ENCODE peak calls at places on chromosome 18, in seven cellular contexts. One of them, this sample, is unnamed.
A peak's percentile ranks its signal among the peaks of the same experiment; 100 is the strongest.

GRCh38 chr18:45688834-45689233 is 35.1 kb upstream of the SLC14A1 start:
- DNase-seq in lung: no peak
- DNase-seq in astrocyte: no peak
- DNase-seq in Panc1: no peak
- DNase-seq in tibial artery: no peak
- DNase-seq in coronary artery: peak; percentile 24
- DNase-seq in A549: no peak
- DNase-seq in this sample: no peak

GRCh38 chr18:32549248-32549842 is 78.7 kb upstream of the GAREM1 start:
- DNase-seq in astrocyte: peak; percentile 9
- DNase-seq in lung: peak; percentile 40
- DNase-seq in coronary artery: no peak
- DNase-seq in tibial artery: no peak
- DNase-seq in Panc1: no peak
- DNase-seq in A549: peak; percentile 46
- DNase-seq in this sample: peak; percentile 60

GRCh38 chr18:49668583-49669290 is 106.9 kb downstream of the LIPG start:
- DNase-seq in Panc1: no peak
- DNase-seq in lung: no peak
- DNase-seq in astrocyte: peak; percentile 66
- DNase-seq in tibial artery: no peak
- DNase-seq in A549: no peak
- DNase-seq in coronary artery: no peak
- DNase-seq in this sample: peak; percentile 43

GRCh38 chr18:33578371-33579146 is 540 bp downstream of the ASXL3 start:
- DNase-seq in coronary artery: peak; percentile 76
- DNase-seq in tibial artery: peak; percentile 65
- DNase-seq in lung: no peak
- DNase-seq in astrocyte: peak; percentile 3
- DNase-seq in A549: no peak
- DNase-seq in Panc1: no peak
- DNase-seq in this sample: peak; percentile 66

GRCh38 chr18:69885841-69886531 is 61.7 kb downstream of the CD226 start:
- DNase-seq in tibial artery: no peak
- DNase-seq in astrocyte: no peak
- DNase-seq in A549: no peak
- DNase-seq in Panc1: no peak
- DNase-seq in lung: no peak
- DNase-seq in coronary artery: no peak
- DNase-seq in this sample: no peak

GRCh38 chr18:8174758-8175157 is 434.5 kb upstream of the RAB12 start:
- DNase-seq in A549: no peak
- DNase-seq in lung: no peak
- DNase-seq in Panc1: no peak
- DNase-seq in coronary artery: no peak
- DNase-seq in astrocyte: no peak
- DNase-seq in tibial artery: no peak
- DNase-seq in this sample: no peak

GRCh38 chr18:46563317-46563716 is 93.7 kb downstream of the LOXHD1 start:
- DNase-seq in coronary artery: no peak
- DNase-seq in A549: no peak
- DNase-seq in tibial artery: no peak
- DNase-seq in astrocyte: no peak
- DNase-seq in lung: no peak
- DNase-seq in Panc1: no peak
- DNase-seq in this sample: no peak

GRCh38 chr18:56214706-56215105 is 423.7 kb downstream of the TXNL1 start:
- DNase-seq in Panc1: no peak
- DNase-seq in lung: no peak
- DNase-seq in astrocyte: no peak
- DNase-seq in coronary artery: no peak
- DNase-seq in A549: no peak
- DNase-seq in tibial artery: no peak
- DNase-seq in this sample: no peak

GRCh38 chr18:55694291-55694690 is 106.3 kb upstream of the TCF4 start:
- DNase-seq in coronary artery: no peak
- DNase-seq in astrocyte: peak; percentile 33
- DNase-seq in Panc1: no peak
- DNase-seq in lung: no peak
- DNase-seq in A549: no peak
- DNase-seq in tibial artery: no peak
- DNase-seq in this sample: no peak

GRCh38 chr18:77044866-77045664 is 87.5 kb downstream of the MBP start:
- DNase-seq in A549: no peak
- DNase-seq in astrocyte: no peak
- DNase-seq in coronary artery: no peak
- DNase-seq in tibial artery: no peak
- DNase-seq in lung: no peak
- DNase-seq in Panc1: no peak
- DNase-seq in this sample: no peak
- H3K27ac ChIP-seq in A549: no peak overlapping the region
- H3K27ac ChIP-seq in astrocyte: no peak overlapping the region
- H3K27ac ChIP-seq in coronary artery: no peak overlapping the region
- H3K27ac ChIP-seq in tibial artery: no peak overlapping the region
- H3K27ac ChIP-seq in lung: no peak overlapping the region
- H3K27ac ChIP-seq in Panc1: no peak overlapping the region
- H3K27ac ChIP-seq in this sample: no peak overlapping the region

GRCh38 chr18:35406666-35407065 is 29.5 kb upstream of the ZNF396 start:
- DNase-seq in lung: no peak
- DNase-seq in astrocyte: no peak
- DNase-seq in A549: no peak
- DNase-seq in coronary artery: no peak
- DNase-seq in Panc1: no peak
- DNase-seq in tibial artery: no peak
- DNase-seq in this sample: no peak

GRCh38 chr18:35410561-35410960 is 33.4 kb upstream of the ZNF396 start:
- DNase-seq in astrocyte: no peak
- DNase-seq in coronary artery: no peak
- DNase-seq in lung: no peak
- DNase-seq in tibial artery: no peak
- DNase-seq in Panc1: no peak
- DNase-seq in A549: no peak
- DNase-seq in this sample: no peak

GRCh38 chr18:35409921-35410320 is 32.8 kb upstream of the ZNF396 start:
- DNase-seq in A549: peak; percentile 28
- DNase-seq in lung: no peak
- DNase-seq in astrocyte: no peak
- DNase-seq in tibial artery: no peak
- DNase-seq in Panc1: no peak
- DNase-seq in coronary artery: no peak
- DNase-seq in this sample: no peak

GRCh38 chr18:35408843-35409261 is 31.7 kb upstream of the ZNF396 start:
- DNase-seq in tibial artery: no peak
- DNase-seq in astrocyte: no peak
- DNase-seq in Panc1: no peak
- DNase-seq in coronary artery: no peak
- DNase-seq in lung: no peak
- DNase-seq in A549: no peak
- DNase-seq in this sample: no peak

GRCh38 chr18:35407871-35408481 is 30.8 kb upstream of the ZNF396 start:
- DNase-seq in Panc1: peak; percentile 45
- DNase-seq in astrocyte: peak; percentile 40
- DNase-seq in tibial artery: no peak
- DNase-seq in lung: peak; percentile 64
- DNase-seq in coronary artery: no peak
- DNase-seq in A549: peak; percentile 63
- DNase-seq in this sample: peak; percentile 18
- TF ChIP-seq CTCF in Panc1: peak; percentile 72
- TF ChIP-seq CTCF in astrocyte: peak; percentile 75
- TF ChIP-seq CTCF in tibial artery: peak; percentile 65
- TF ChIP-seq CTCF in lung: peak; percentile 41
- TF ChIP-seq CTCF in coronary artery: peak; percentile 47
- TF ChIP-seq CTCF in A549: peak; percentile 72
- TF ChIP-seq CTCF in this sample: peak; percentile 30

GRCh38 chr18:67590571-67591141 is 74.1 kb upstream of the DSEL start:
- DNase-seq in A549: no peak
- DNase-seq in lung: no peak
- DNase-seq in coronary artery: no peak
- DNase-seq in tibial artery: no peak
- DNase-seq in Panc1: no peak
- DNase-seq in astrocyte: peak; percentile 28
- DNase-seq in this sample: no peak

GRCh38 chr18:67586101-67586500 is 69.6 kb upstream of the DSEL start:
- DNase-seq in tibial artery: no peak
- DNase-seq in astrocyte: no peak
- DNase-seq in Panc1: no peak
- DNase-seq in coronary artery: no peak
- DNase-seq in A549: no peak
- DNase-seq in lung: no peak
- DNase-seq in this sample: no peak

GRCh38 chr18:67583621-67584020 is 67.1 kb upstream of the DSEL start:
- DNase-seq in A549: no peak
- DNase-seq in lung: no peak
- DNase-seq in coronary artery: no peak
- DNase-seq in astrocyte: peak; percentile 21
- DNase-seq in tibial artery: no peak
- DNase-seq in Panc1: no peak
- DNase-seq in this sample: no peak

GRCh38 chr18:67589325-67589724 is 72.8 kb upstream of the DSEL start:
- DNase-seq in Panc1: no peak
- DNase-seq in coronary artery: no peak
- DNase-seq in tibial artery: no peak
- DNase-seq in astrocyte: no peak
- DNase-seq in A549: no peak
- DNase-seq in lung: no peak
- DNase-seq in this sample: no peak
- H3K27ac ChIP-seq in Panc1: no peak overlapping the region
- H3K27ac ChIP-seq in coronary artery: no peak overlapping the region
- H3K27ac ChIP-seq in tibial artery: no peak overlapping the region
- H3K27ac ChIP-seq in astrocyte: no peak overlapping the region
- H3K27ac ChIP-seq in A549: no peak overlapping the region
- H3K27ac ChIP-seq in lung: no peak overlapping the region
- H3K27ac ChIP-seq in this sample: no peak overlapping the region

GRCh38 chr18:12361770-12362378 is 15.2 kb downstream of the AFG3L2 start:
- DNase-seq in lung: no peak
- DNase-seq in astrocyte: no peak
- DNase-seq in tibial artery: no peak
- DNase-seq in coronary artery: no peak
- DNase-seq in A549: no peak
- DNase-seq in Panc1: no peak
- DNase-seq in this sample: no peak

GRCh38 chr18:12362473-12363174 is 14.4 kb downstream of the AFG3L2 start:
- DNase-seq in coronary artery: no peak
- DNase-seq in A549: no peak
- DNase-seq in lung: no peak
- DNase-seq in astrocyte: no peak
- DNase-seq in Panc1: no peak
- DNase-seq in tibial artery: no peak
- DNase-seq in this sample: no peak

DNA sequence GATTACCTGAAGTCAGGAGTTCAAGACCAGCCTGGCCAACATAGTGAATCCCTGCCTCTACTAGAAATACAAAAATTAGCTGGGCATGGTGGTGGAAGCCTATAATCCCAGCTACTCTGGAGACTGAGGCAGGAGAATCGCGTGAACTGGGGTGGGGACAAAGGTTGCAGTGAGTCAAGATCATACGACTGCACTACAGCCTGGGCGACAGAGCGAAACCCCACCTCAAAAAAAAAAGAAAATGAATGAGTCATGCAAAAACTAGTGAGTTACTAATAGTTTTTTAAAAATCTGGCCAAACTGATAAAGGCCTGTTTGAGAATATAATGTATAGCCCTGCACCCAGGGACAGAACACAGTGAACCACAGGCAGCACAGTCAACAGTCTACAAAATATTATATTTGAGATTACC is 17.5 kb downstream of the AFG3L2 start:
- DNase-seq in A549: no peak
- DNase-seq in Panc1: no peak
- DNase-seq in lung: no peak
- DNase-seq in tibial artery: no peak
- DNase-seq in coronary artery: no peak
- DNase-seq in astrocyte: peak; percentile 56
- DNase-seq in this sample: no peak
- TF ChIP-seq CTCF in A549: no peak
- TF ChIP-seq CTCF in Panc1: no peak
- TF ChIP-seq CTCF in lung: no peak
- TF ChIP-seq CTCF in tibial artery: no peak
- TF ChIP-seq CTCF in coronary artery: no peak
- TF ChIP-seq CTCF in astrocyte: no peak
- TF ChIP-seq CTCF in this sample: no peak

DNA sequence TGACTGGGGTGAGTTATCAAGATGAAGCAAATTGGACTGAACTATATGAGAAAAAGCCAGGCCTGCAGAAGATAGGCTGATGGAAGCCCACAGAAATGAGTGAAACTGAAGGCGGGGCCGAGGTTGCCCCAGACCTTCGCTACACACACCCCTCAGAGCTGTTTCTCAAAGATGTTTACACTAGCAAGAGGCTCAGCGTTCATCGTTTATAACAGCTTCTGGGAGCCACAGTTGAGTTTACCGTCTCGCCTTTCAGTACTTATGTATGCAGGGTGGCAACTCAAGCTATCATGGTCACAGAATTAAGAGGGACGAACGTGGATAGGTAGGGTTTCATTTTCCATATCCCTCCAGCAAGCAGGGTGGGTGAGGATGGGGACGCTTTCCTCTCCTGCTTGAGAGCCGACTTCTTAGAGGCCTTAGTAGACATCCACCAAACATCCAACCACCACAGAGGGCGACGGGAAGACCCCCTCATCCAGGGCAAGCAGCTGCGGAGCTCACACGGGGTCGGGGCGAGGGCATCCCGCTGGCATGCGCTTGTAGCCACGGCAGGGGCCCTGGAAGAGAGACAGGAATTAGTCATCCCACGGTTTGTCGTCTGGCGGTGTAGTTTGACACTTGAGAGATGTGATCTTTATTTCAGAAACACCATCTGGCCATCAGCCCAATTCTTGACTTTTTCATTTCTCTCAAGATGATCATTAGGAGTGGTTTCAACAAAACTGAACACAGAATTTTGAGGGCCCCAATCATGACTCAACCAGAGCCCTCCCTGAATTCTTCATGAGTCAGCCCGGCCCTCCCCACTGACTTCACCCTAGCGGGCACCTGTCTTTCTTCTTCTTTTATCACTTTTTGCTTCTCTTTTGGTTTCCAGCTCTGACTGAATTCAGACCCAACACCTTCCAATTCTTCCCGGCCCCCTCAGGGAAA is 109.1 kb upstream of the CTDP1 start:
- DNase-seq in Panc1: no peak
- DNase-seq in lung: no peak
- DNase-seq in tibial artery: peak; percentile 34
- DNase-seq in astrocyte: peak; percentile 95
- DNase-seq in A549: no peak
- DNase-seq in coronary artery: peak; percentile 59
- DNase-seq in this sample: peak; percentile 2
- H3K27ac ChIP-seq in Panc1: no peak overlapping the region
- H3K27ac ChIP-seq in lung: no peak overlapping the region
- H3K27ac ChIP-seq in tibial artery: no peak overlapping the region
- H3K27ac ChIP-seq in astrocyte: peak overlapping the region; percentile 64
- H3K27ac ChIP-seq in A549: no peak overlapping the region
- H3K27ac ChIP-seq in coronary artery: no peak overlapping the region
- H3K27ac ChIP-seq in this sample: no peak overlapping the region